ENCODE peak calls at places on chromosomes 3 and 15, in six cellular contexts. One of them, this sample, is unnamed.

GRCh38 chr3:188941103-188941502 is 230.7 kb upstream of the TPRG1 start:
- DNase-seq in GM12891: no peak
- DNase-seq in GM12878: no peak
- DNase-seq in K562: no peak
- DNase-seq in HepG2: no peak
- DNase-seq in H1: no peak
- DNase-seq in this sample: no peak

GRCh38 chr3:64895095-64895494 is 207.3 kb upstream of the ADAMTS9 start:
- DNase-seq in K562: no peak
- DNase-seq in H1: no peak
- DNase-seq in GM12878: no peak
- DNase-seq in HepG2: no peak
- DNase-seq in GM12891: no peak
- DNase-seq in this sample: no peak

GRCh38 chr3:193830791-193831191 is 237.8 kb downstream of the OPA1 start:
- DNase-seq in GM12891: no peak
- DNase-seq in GM12878: no peak
- DNase-seq in K562: no peak
- DNase-seq in HepG2: no peak
- DNase-seq in H1: no peak
- DNase-seq in this sample: no peak

GRCh38 chr3:33299395-33300081 is 22.3 kb downstream of the FBXL2 start:
- DNase-seq in K562: no peak
- DNase-seq in HepG2: no peak
- DNase-seq in GM12891: no peak
- DNase-seq in GM12878: no peak
- DNase-seq in H1: no peak
- DNase-seq in this sample: no peak

GRCh38 chr15:43483306-43484128 is 9.4 kb downstream of the TP53BP1 start:
- DNase-seq in HepG2: no peak
- DNase-seq in K562: no peak
- DNase-seq in GM12878: no peak
- DNase-seq in GM12891: no peak
- DNase-seq in H1: no peak
- DNase-seq in this sample: no peak

GRCh38 chr3:123028233-123028828 is 768 bp upstream of the SEMA5B start:
- DNase-seq in GM12878: no peak
- DNase-seq in H1: no peak
- DNase-seq in K562: peak
- DNase-seq in HepG2: peak
- DNase-seq in GM12891: peak
- DNase-seq in this sample: peak

GRCh38 chr3:115927210-115927609 is 303.9 kb downstream of the GAP43 start:
- DNase-seq in GM12878: no peak
- DNase-seq in K562: no peak
- DNase-seq in HepG2: no peak
- DNase-seq in GM12891: no peak
- DNase-seq in H1: no peak
- DNase-seq in this sample: no peak

GRCh38 chr3:10361375-10361774 is 40.5 kb upstream of the SEC13 start:
- DNase-seq in GM12891: no peak
- DNase-seq in HepG2: no peak
- DNase-seq in GM12878: no peak
- DNase-seq in H1: no peak
- DNase-seq in K562: no peak
- DNase-seq in this sample: no peak

GRCh38 chr3:33882296-33882695 is 83.9 kb downstream of the PDCD6IP start:
- DNase-seq in GM12891: no peak
- DNase-seq in GM12878: no peak
- DNase-seq in K562: no peak
- DNase-seq in HepG2: no peak
- DNase-seq in H1: no peak
- DNase-seq in this sample: no peak

GRCh38 chr15:31277335-31278055 is 49.1 kb upstream of the KLF13 start:
- DNase-seq in GM12878: no peak
- DNase-seq in H1: no peak
- DNase-seq in HepG2: no peak
- DNase-seq in GM12891: no peak
- DNase-seq in K562: no peak
- DNase-seq in this sample: no peak

GRCh38 chr3:57227930-57228733 is 603 bp downstream of the APPL1 start:
- DNase-seq in HepG2: no peak
- DNase-seq in H1: no peak
- DNase-seq in GM12891: no peak
- DNase-seq in GM12878: no peak
- DNase-seq in K562: peak
- DNase-seq in this sample: peak

GRCh38 chr3:78798266-78798832 is 969.4 kb downstream of the ROBO1 start:
- DNase-seq in K562: no peak
- DNase-seq in GM12878: no peak
- DNase-seq in HepG2: peak
- DNase-seq in H1: no peak
- DNase-seq in GM12891: no peak
- DNase-seq in this sample: no peak

GRCh38 chr3:33940149-33940548 is 141.7 kb downstream of the PDCD6IP start:
- DNase-seq in GM12878: no peak
- DNase-seq in K562: no peak
- DNase-seq in HepG2: no peak
- DNase-seq in GM12891: no peak
- DNase-seq in H1: no peak
- DNase-seq in this sample: no peak

DNA sequence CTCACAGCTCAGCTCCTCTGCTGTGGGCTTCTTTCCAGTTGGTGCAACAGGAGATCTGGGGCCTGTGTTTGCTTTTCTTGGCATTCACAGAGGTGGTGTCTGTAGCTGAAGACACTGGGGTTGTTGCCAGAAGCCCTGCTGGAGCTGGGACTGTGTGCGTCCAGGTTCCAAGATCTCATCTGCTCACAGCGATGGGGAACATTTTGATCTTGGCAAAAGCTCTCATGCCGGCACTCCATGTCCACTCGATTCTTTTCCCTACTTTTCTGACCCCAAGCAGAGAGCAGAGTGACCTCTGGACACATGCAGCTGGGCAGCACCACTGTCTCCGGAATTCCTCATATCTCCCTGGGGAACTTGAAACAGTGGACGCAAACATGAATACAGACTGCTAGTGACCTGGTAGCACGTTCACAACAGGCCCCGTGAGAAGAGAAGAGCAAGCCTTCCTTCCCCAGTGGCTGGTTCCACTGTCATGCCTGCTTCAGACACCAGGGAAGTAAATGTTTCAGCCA is 36.1 kb upstream of the MECOM start:
- DNase-seq in HepG2: peak
- DNase-seq in H1: no peak
- DNase-seq in GM12891: no peak
- DNase-seq in GM12878: no peak
- DNase-seq in K562: no peak
- DNase-seq in this sample: no peak
- TF ChIP-seq POLR2AphosphoS5 in HepG2: no peak
- TF ChIP-seq POLR2AphosphoS5 in H1: no peak
- TF ChIP-seq POLR2AphosphoS5 in GM12891: no peak
- TF ChIP-seq POLR2AphosphoS5 in GM12878: no peak
- TF ChIP-seq POLR2AphosphoS5 in K562: no peak
- TF ChIP-seq POLR2AphosphoS5 in this sample: no peak

GRCh38 chr3:196739671-196740475 is at the start of gene PAK2:
- DNase-seq in K562: peak
- DNase-seq in GM12878: peak
- DNase-seq in GM12891: peak
- DNase-seq in HepG2: peak
- DNase-seq in H1: peak
- DNase-seq in this sample: peak
- TF ChIP-seq POLR2A in K562: peak
- TF ChIP-seq POLR2A in GM12878: peak
- TF ChIP-seq POLR2A in GM12891: no peak
- TF ChIP-seq POLR2A in HepG2: peak
- TF ChIP-seq POLR2A in H1: no peak
- TF ChIP-seq POLR2A in this sample: peak

GRCh38 chr3:169869484-169870304 is at the start of gene LRRC31:
- DNase-seq in H1: no peak
- DNase-seq in HepG2: no peak
- DNase-seq in K562: no peak
- DNase-seq in GM12878: no peak
- DNase-seq in GM12891: no peak
- DNase-seq in this sample: no peak
- TF ChIP-seq TAF1 in H1: no peak
- TF ChIP-seq TAF1 in HepG2: no peak
- TF ChIP-seq TAF1 in K562: no peak
- TF ChIP-seq TAF1 in GM12878: no peak
- TF ChIP-seq TAF1 in GM12891: no peak
- TF ChIP-seq TAF1 in this sample: no peak

GRCh38 chr15:70095387-70096214 is 2.1 kb downstream of the TLE3 start:
- DNase-seq in HepG2: no peak
- DNase-seq in GM12878: no peak
- DNase-seq in H1: no peak
- DNase-seq in K562: peak
- DNase-seq in GM12891: no peak
- DNase-seq in this sample: no peak
- TF ChIP-seq POLR2AphosphoS5 in HepG2: no peak
- TF ChIP-seq POLR2AphosphoS5 in GM12878: no peak
- TF ChIP-seq POLR2AphosphoS5 in H1: no peak
- TF ChIP-seq POLR2AphosphoS5 in K562: no peak
- TF ChIP-seq POLR2AphosphoS5 in GM12891: no peak
- TF ChIP-seq POLR2AphosphoS5 in this sample: no peak

GRCh38 chr15:65303687-65304392 is 637 bp upstream of the RNU5B-1 start:
- DNase-seq in HepG2: peak
- DNase-seq in GM12891: no peak
- DNase-seq in GM12878: no peak
- DNase-seq in K562: no peak
- DNase-seq in H1: no peak
- DNase-seq in this sample: no peak

GRCh38 chr15:65306551-65306950 is 2.1 kb downstream of the RNU5B-1 start:
- DNase-seq in K562: no peak
- DNase-seq in GM12891: no peak
- DNase-seq in HepG2: no peak
- DNase-seq in H1: no peak
- DNase-seq in GM12878: no peak
- DNase-seq in this sample: no peak

GRCh38 chr15:65305144-65305758 is 774 bp downstream of the RNU5B-1 start:
- DNase-seq in H1: no peak
- DNase-seq in GM12891: no peak
- DNase-seq in GM12878: no peak
- DNase-seq in HepG2: no peak
- DNase-seq in K562: peak
- DNase-seq in this sample: no peak

GRCh38 chr15:65305776-65306175 is 1.3 kb downstream of the RNU5B-1 start:
- DNase-seq in H1: no peak
- DNase-seq in GM12878: no peak
- DNase-seq in HepG2: no peak
- DNase-seq in GM12891: no peak
- DNase-seq in K562: no peak
- DNase-seq in this sample: no peak

DNA sequence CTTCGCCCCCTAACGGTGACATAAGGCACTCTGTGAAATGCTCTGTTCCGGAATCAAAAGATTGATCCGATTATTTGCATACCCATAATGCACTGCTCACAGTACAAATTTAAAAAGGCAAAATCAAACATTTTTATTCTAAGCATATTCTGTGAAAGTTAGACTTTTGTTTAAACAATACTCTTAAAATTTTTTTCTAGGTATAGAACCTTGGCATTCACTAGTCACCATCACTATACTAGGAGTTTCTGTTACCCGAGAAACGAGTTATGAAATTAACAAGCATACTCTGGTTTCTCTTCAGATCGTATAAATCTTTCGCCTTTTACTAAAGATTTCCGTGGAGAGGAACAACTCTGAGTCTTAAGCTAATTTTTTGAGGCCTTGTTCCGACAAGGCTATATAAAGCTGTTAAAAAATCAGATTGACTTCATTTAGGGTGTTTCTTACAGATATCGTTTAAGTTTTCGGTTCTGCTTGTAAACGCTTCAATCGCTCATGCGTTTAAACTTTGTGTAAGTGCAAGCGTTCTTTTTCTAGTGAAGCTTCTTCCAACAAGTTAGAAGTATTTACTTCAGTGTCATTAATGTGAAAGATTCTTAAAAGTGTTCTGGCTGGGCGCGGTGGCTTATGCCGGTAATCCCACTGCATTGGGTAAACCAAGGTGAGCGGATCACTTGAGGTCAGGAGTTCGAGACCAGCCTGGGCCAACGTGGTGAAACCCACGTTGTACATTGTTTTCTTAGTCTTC is at the start of gene RNU5B-1:
- DNase-seq in H1: no peak
- DNase-seq in GM12878: peak
- DNase-seq in GM12891: no peak
- DNase-seq in HepG2: peak
- DNase-seq in K562: peak
- DNase-seq in this sample: peak
- TF ChIP-seq POLR2A in H1: peak
- TF ChIP-seq POLR2A in GM12878: peak
- TF ChIP-seq POLR2A in GM12891: peak
- TF ChIP-seq POLR2A in HepG2: peak
- TF ChIP-seq POLR2A in K562: peak
- TF ChIP-seq POLR2A in this sample: peak

GRCh38 chr3:150235799-150236198 is 172.3 kb upstream of the TSC22D2 start:
- DNase-seq in HepG2: no peak
- DNase-seq in K562: no peak
- DNase-seq in H1: no peak
- DNase-seq in GM12891: no peak
- DNase-seq in GM12878: no peak
- DNase-seq in this sample: no peak
- TF ChIP-seq TAF1 in HepG2: no peak
- TF ChIP-seq TAF1 in K562: no peak
- TF ChIP-seq TAF1 in H1: no peak
- TF ChIP-seq TAF1 in GM12891: no peak
- TF ChIP-seq TAF1 in GM12878: no peak
- TF ChIP-seq TAF1 in this sample: no peak

DNA sequence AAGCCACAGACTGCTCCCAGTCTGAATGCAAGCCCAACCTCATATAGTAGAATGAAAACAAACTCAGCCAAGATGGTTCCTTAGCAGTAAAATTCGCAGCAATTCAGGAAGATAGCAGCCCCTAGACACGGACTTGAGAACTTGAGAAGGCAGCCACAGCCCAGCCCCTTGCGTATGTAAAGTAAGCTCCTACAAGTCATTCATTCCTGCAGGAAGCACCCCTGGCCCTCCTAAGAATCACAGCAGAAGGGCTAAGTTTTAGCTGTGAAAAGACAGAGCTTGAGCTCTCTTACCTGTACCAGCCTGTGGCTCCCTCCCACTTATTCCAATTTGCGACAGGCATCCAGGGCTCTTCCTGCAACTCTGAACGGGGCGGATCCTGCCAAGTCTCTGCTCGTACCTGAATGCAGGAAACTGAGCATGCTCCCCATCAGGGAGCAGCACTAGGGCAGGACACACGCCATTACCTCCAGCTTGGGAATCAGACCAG is 136.4 kb downstream of the MAGI1 start:
- DNase-seq in HepG2: no peak
- DNase-seq in K562: no peak
- DNase-seq in GM12891: no peak
- DNase-seq in GM12878: no peak
- DNase-seq in H1: peak
- DNase-seq in this sample: no peak
- TF ChIP-seq POLR2AphosphoS5 in HepG2: no peak
- TF ChIP-seq POLR2AphosphoS5 in K562: no peak
- TF ChIP-seq POLR2AphosphoS5 in GM12891: no peak
- TF ChIP-seq POLR2AphosphoS5 in GM12878: no peak
- TF ChIP-seq POLR2AphosphoS5 in H1: no peak
- TF ChIP-seq POLR2AphosphoS5 in this sample: no peak

This sample was measured in GM12892.